ENCODE peak calls at places on chromosomes 4 and X, in eight cellular contexts. C, U, J, N, X, V, K and I are unnamed samples.
A peak's percentile ranks its signal among the peaks of the same experiment; 100 is the strongest.

GRCh38 chr4:80307774-80308465 is 27.6 kb upstream of the CFAP299 start:
- DNase-seq in C (peak; percentile 43), X (no peak), U (no peak), J (no peak), V (no peak), N (no peak), K (peak; percentile 93), I (no peak)

GRCh38 chr4:2860391-2861348 is 17.0 kb downstream of the ADD1 start:
- DNase-seq in K (no peak), V (no peak), J (peak; percentile 59), N (no peak), C (peak; percentile 26), X (no peak), U (peak; percentile 57), I (no peak)

GRCh38 chrX:125203737-125204578 is 115.7 kb upstream of the TEX13C start:
- DNase-seq in K (peak; percentile 25), N (peak; percentile 26), V (peak; percentile 23), J (peak; percentile 65), C (no peak), U (peak; percentile 21), X (peak; percentile 30), I (no peak)

GRCh38 chr4:30380404-30380998 is 339.7 kb upstream of the PCDH7 start:
- DNase-seq in K (peak; percentile 81), N (no peak), J (no peak), C (peak; percentile 51), U (no peak), V (peak; percentile 44), X (peak; percentile 54), I (no peak)

GRCh38 chr4:111031180-111031579 is 408.3 kb upstream of the PITX2 start:
- DNase-seq in U (no peak), K (peak; percentile 56), N (no peak), V (no peak), C (peak; percentile 6), J (no peak), X (no peak), I (no peak)

GRCh38 chrX:153238361-153238760 is 59.3 kb downstream of the MAGEA1 start:
- DNase-seq in N (no peak), X (no peak), V (no peak), J (no peak), C (no peak), U (no peak), K (no peak), I (no peak)

GRCh38 chr4:36281384-36282106 is at the start of gene DTHD1:
- DNase-seq in X (no peak), C (no peak), V (no peak), K (peak; percentile 93), U (no peak), J (no peak), N (no peak), I (no peak)

GRCh38 chr4:8181844-8182243 is 17.2 kb upstream of the SH3TC1 start:
- DNase-seq in U (no peak), C (no peak), K (no peak), N (no peak), V (no peak), X (no peak), J (no peak), I (no peak)

GRCh38 chr4:8160233-8160560 is 1.6 kb upstream of the ABLIM2 start:
- DNase-seq in N (no peak), V (no peak), K (no peak), X (no peak), J (no peak), C (no peak), U (no peak), I (no peak)

GRCh38 chrX:36898301-36898700 is 109.9 kb upstream of the FAM47C start:
- DNase-seq in X (no peak), U (no peak), J (no peak), V (peak; percentile 2), N (no peak), K (peak; percentile 13), C (no peak), I (no peak)
- TF ChIP-seq CTCF in X (peak; percentile 39), U (no peak), J (no peak), V (peak; percentile 69), N (peak; percentile 66), K (peak; percentile 50), C (peak; percentile 36), I (peak; percentile 33)

GRCh38 chr4:124178449-124179021 is 534.0 kb downstream of the ANKRD50 start:
- DNase-seq in X (no peak), V (no peak), U (no peak), C (peak; percentile 32), N (no peak), J (no peak), K (peak; percentile 44), I (no peak)

GRCh38 chr4:124183231-124183630 is 529.3 kb downstream of the ANKRD50 start:
- DNase-seq in K (no peak), C (no peak), J (no peak), V (no peak), X (no peak), U (no peak), N (no peak), I (no peak)

GRCh38 chr4:124181045-124181444 is 531.5 kb downstream of the ANKRD50 start:
- DNase-seq in J (no peak), N (no peak), K (no peak), U (no peak), V (no peak), X (no peak), C (no peak), I (no peak)

GRCh38 chr4:124177647-124178425 is 534.7 kb downstream of the ANKRD50 start:
- DNase-seq in V (peak; percentile 43), X (no peak), N (no peak), U (no peak), J (no peak), K (peak; percentile 87), C (peak; percentile 38), I (no peak)

DNA sequence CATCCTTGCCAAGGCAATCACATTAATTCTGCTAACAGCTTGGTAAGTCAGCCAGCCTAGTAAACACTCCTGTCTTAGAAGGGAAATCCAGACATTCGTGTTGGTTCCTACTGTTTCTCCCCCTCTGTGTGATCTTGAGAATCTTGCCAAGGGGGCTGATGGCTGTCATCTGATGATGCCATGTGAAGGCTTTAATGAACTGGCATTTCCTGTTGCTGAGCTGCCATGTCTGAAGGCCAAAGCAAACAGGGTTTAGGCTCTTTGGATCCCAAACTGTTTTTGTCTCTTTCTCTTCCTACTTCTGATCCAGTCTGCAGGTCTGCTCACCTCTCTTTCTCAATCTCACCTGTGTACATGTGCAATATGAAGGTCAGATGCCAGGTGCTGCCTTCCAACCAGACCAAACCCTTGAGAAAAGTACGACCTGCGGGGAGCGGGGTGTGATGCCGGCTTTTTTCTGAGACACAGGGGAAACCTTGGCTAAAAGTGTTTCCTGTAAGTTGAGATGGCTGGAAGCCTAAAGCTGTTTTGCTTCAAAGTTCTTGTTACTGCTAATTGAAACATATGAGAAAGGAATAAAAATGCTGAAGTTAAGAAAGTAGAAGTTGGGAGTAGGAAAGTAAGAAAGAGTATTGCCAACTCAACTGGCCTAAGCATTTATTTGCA is 532.9 kb downstream of the ANKRD50 start:
- DNase-seq in J (no peak), X (no peak), V (no peak), K (no peak), N (no peak), U (no peak), C (no peak), I (no peak)
- TF ChIP-seq CTCF in J (no peak), X (no peak), V (no peak), K (no peak), N (no peak), U (no peak), C (no peak), I (no peak)

DNA sequence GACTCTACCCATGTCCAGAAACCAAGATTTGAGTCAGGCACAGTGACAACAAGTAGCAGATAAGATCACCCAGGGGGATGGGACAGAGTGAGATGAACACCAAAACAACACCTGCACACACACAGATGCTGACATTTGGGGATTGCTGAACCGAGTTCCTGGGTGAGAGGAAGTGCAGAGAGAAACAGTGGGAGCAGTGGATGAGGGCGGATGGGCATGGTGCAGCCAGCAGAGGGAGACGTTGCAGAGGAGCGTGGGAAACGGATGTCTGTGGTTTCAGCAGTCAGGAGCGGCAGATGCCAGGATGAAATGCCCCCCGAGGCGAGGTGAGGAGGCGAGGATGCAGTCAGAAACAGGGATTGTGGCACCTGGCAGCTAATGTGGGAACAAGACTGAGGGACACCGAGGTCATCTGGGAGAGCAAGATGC is 78.6 kb upstream of the STS start:
- DNase-seq in K (peak; percentile 56), N (no peak), X (peak; percentile 17), V (no peak), U (no peak), J (no peak), C (peak; percentile 67), I (no peak)
- TF ChIP-seq CTCF in K (peak; percentile 5), N (peak; percentile 32), X (no peak), V (peak; percentile 35), U (no peak), J (no peak), C (peak; percentile 79), I (no peak)

GRCh38 chr4:162645381-162645780 is 481.6 kb upstream of the FSTL5 start:
- DNase-seq in V (no peak), X (no peak), C (peak; percentile 3), J (no peak), N (no peak), U (no peak), K (peak; percentile 18), I (no peak)
- TF ChIP-seq CTCF in V (peak; percentile 55), X (no peak), C (peak; percentile 14), J (peak; percentile 62), N (peak; percentile 54), U (peak; percentile 55), K (peak; percentile 30), I (no peak)

DNA sequence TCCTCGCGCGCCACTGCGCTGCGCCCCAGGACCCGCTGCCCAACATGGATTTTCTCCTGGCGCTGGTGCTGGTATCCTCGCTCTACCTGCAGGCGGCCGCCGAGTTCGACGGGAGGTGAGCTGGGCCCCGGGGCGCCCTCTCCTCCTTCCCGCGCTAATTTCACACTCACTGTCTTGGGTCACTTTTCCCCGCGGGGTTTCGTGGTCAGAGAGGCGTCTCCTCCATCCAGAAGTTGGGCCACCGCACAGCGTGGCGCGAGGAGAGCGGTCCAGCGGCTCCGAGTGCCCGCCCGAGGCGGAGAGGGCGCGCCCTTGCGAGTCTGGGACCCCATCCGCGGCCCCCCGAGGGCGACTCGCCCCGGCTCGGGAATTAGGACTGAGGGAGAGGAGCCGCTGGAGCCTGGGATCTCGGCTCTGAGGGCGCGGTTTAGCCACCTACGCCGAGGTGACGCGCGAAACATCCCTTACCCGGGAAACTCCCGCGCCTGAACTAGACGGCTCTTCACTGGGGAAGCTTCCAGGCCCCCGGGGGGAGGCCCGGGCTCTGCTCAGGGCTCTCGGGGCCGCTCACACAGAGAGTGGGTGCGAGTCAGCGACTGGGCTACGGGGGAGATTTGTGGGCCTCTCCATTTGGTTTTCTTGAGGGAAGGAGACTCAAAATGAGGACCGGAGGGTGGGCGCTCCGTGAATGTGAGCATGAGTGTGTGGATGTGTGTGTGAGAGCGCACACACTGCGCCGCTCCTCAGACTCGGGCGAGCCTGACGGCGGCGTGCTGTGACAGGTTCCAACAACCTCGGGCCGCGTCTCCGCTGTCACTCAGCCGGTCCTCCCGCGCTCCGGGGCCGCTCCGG is 564 bp downstream of the NPNT start:
- DNase-seq in X (peak; percentile 33), J (peak; percentile 61), U (peak; percentile 20), C (no peak), V (no peak), K (peak; percentile 77), N (peak; percentile 27), I (no peak)
- TF ChIP-seq CTCF in X (peak; percentile 14), J (no peak), U (no peak), C (peak; percentile 16), V (peak; percentile 20), K (peak; percentile 20), N (peak; percentile 53), I (no peak)

GRCh38 chr4:42750831-42751230 is 93.9 kb upstream of the ATP8A1 start:
- DNase-seq in V (no peak), U (no peak), X (no peak), K (no peak), J (no peak), N (no peak), C (no peak), I (no peak)

GRCh38 chr4:42750091-42750490 is 93.2 kb upstream of the ATP8A1 start:
- DNase-seq in N (no peak), V (no peak), J (no peak), K (no peak), X (peak; percentile 15), U (peak; percentile 20), C (no peak), I (no peak)
- TF ChIP-seq CTCF in N (no peak), V (no peak), J (peak; percentile 36), K (no peak), X (no peak), U (peak; percentile 51), C (no peak), I (no peak)